ENCODE peak calls at places on chromosomes 16 and 17, in eight cellular contexts. T, O, G, H, U, K, E and A are unnamed samples. For H3K27me3, the result is how much of the 10 kb centered on the place peaks cover.

GRCh38 chr16:74183601-74184365 is 112.8 kb upstream of the PSMD7 start:
- DNase-seq in T (no peak), O (no peak), G (no peak), H (no peak), U (no peak), K (no peak), E (no peak), A (no peak)

GRCh38 chr17:45771473-45771959 is 12.6 kb upstream of the CRHR1 start:
- DNase-seq in T (no peak), O (no peak), G (no peak), H (no peak), U (no peak), K (no peak), E (no peak), A (no peak)

GRCh38 chr16:87948119-87948545 is 3.1 kb upstream of the BANP start:
- DNase-seq in T (no peak), O (no peak), G (no peak), H (no peak), U (no peak), K (no peak), E (no peak), A (no peak)

GRCh38 chr17:61366715-61367413 is 32.8 kb upstream of the TBX2 start:
- DNase-seq in T (no peak), O (no peak), G (peak), H (no peak), U (no peak), K (no peak), E (no peak), A (no peak)

GRCh38 chr16:54620197-54620596 is 310.5 kb upstream of the IRX5 start:
- DNase-seq in T (no peak), O (no peak), G (no peak), H (no peak), U (no peak), K (no peak), E (no peak), A (no peak)

GRCh38 chr17:77527836-77528505 is 387.2 kb downstream of the SEC14L1 start:
- DNase-seq in T (no peak), O (no peak), G (peak), H (no peak), U (no peak), K (peak), E (no peak), A (no peak)

GRCh38 chr16:56892705-56893104 is 27.7 kb downstream of the SLC12A3 start:
- DNase-seq in T (no peak), O (no peak), G (no peak), H (no peak), U (no peak), K (no peak), E (no peak), A (no peak)

GRCh38 chr17:48016112-48016511 is 21.5 kb downstream of the COPZ2 start:
- DNase-seq in T (no peak), O (no peak), G (no peak), H (no peak), U (peak), K (no peak), E (no peak), A (no peak)

GRCh38 chr17:30336369-30337171 is 2.7 kb upstream of the TMIGD1 start:
- DNase-seq in T (peak), O (peak), G (peak), H (no peak), U (peak), K (no peak), E (no peak), A (no peak)

GRCh38 chr17:18321309-18321708 is 6.2 kb downstream of the SMCR8 start:
- DNase-seq in T (no peak), O (no peak), G (no peak), H (no peak), U (peak), K (no peak), E (no peak), A (no peak)
- TF ChIP-seq CTCF in T (no peak), O (peak), G (no peak), H (peak), U (peak), K (peak), E (no peak), A (no peak)

GRCh38 chr16:12480916-12481315 is 322.8 kb downstream of the CPPED1 start:
- DNase-seq in T (no peak), O (no peak), G (no peak), H (no peak), U (no peak), K (peak), E (peak), A (no peak)
- H3K27me3 ChIP-seq in T (under half), O (under half), G (under half), H (under half), U (under half), K (under half), E (under half), A (under half)

GRCh38 chr16:17305694-17306093 is 165.1 kb downstream of the XYLT1 start:
- DNase-seq in T (no peak), O (no peak), G (no peak), H (no peak), U (no peak), K (no peak), E (no peak), A (no peak)
- H3K4me3 ChIP-seq in T (no peak), O (no peak), G (no peak), H (no peak), U (no peak), K (no peak), E (no peak), A (no peak)

DNA sequence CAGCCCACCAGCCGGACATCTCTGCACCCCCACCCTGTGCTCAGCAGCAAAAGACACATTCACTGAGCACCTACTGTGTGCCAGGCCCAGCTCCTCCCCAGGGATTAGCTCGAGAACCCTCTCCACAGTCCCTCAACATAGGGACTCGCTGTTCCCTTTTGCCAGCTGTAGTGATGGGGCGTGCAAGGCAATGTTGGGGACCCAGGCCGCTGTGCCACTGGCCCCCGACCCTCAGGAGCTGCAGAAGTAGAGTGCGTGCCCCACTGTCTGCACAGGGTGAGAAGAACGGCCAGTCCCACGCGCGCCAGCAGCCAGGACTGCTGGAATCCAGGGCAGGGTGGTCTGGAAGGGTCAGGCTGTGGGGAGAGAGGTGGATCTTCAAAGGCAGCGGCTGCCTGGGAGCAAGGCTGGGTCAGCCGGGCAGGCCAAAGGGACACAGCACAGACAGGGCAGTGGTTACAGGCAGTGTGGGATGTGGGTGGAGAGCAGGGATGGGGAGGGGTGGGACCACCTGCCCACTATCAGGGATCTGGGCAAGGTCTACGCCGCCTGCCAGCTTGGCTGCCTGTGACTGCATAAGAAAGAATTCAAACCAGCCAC is 86.9 kb upstream of the GSE1 start:
- DNase-seq in T (no peak), O (no peak), G (no peak), H (no peak), U (peak), K (no peak), E (no peak), A (no peak)
- TF ChIP-seq CTCF in T (no peak), O (no peak), G (no peak), H (no peak), U (no peak), K (no peak), E (no peak), A (no peak)